ENCODE peak calls at places on chromosome 7, in seven cellular contexts. M is GM12878, U is HCT116, D is SK-N-SH, B is H1, N is K562, X is HepG2. H is an unnamed sample.

GRCh38 chr7:97871659-97872024 is 566 bp downstream of the ASNS start:
- DNase-seq in M (peak; percentile 1), U (no peak), D (no peak), B (no peak), N (peak; percentile 42), X (no peak), H (no peak)

GRCh38 chr7:156128496-156128895 is 316.2 kb upstream of the SHH start:
- DNase-seq in M (no peak), U (no peak), D (no peak), B (no peak), N (no peak), X (no peak), H (no peak)

GRCh38 chr7:48255046-48255445 is 83.8 kb downstream of the ABCA13 start:
- DNase-seq in M (peak; percentile 7), U (no peak), D (no peak), B (no peak), N (no peak), X (no peak), H (no peak)

GRCh38 chr7:302054-302992 is 12.4 kb downstream of the FOXL3 start:
- DNase-seq in M (no peak), U (no peak), D (no peak), B (no peak), N (no peak), X (no peak), H (no peak)

GRCh38 chr7:79272066-79272669 is 181.3 kb downstream of the MAGI2 start:
- DNase-seq in M (no peak), U (peak; percentile 39), D (peak; percentile 41), B (no peak), N (peak; percentile 22), X (peak; percentile 30), H (no peak)

GRCh38 chr7:24133691-24134090 is 150.3 kb upstream of the NPY start:
- DNase-seq in M (no peak), U (no peak), D (no peak), B (no peak), N (no peak), X (no peak), H (no peak)

GRCh38 chr7:95047291-95047690 is 139.9 kb downstream of the PPP1R9A start:
- DNase-seq in M (no peak), U (no peak), D (no peak), B (no peak), N (no peak), X (no peak), H (no peak)

GRCh38 chr7:123143206-123143605 is 56.6 kb downstream of the SLC13A1 start:
- DNase-seq in M (no peak), U (no peak), D (no peak), B (no peak), N (no peak), X (no peak), H (no peak)

GRCh38 chr7:118169146-118169545 is 14.8 kb upstream of the LSM8 start:
- DNase-seq in M (no peak), U (no peak), D (no peak), B (no peak), N (peak; percentile 21), X (no peak), H (no peak)

GRCh38 chr7:149223746-149224145 is 15.7 kb upstream of the ZNF212 start:
- DNase-seq in M (no peak), U (no peak), D (peak; percentile 48), B (no peak), N (no peak), X (no peak), H (no peak)
- TF ChIP-seq SIN3A in M (no peak), U (no peak), D (no peak), B (no peak), N (no peak), X (no peak), H (no peak)

GRCh38 chr7:112019932-112020331 is 186.3 kb downstream of the DOCK4 start:
- DNase-seq in M (no peak), U (no peak), D (no peak), B (no peak), N (no peak), X (peak; percentile 40), H (no peak)

GRCh38 chr7:112022128-112022527 is 184.1 kb downstream of the DOCK4 start:
- DNase-seq in M (no peak), U (no peak), D (no peak), B (no peak), N (no peak), X (peak; percentile 24), H (no peak)

GRCh38 chr7:112021348-112022044 is 184.7 kb downstream of the DOCK4 start:
- DNase-seq in M (no peak), U (no peak), D (no peak), B (no peak), N (no peak), X (no peak), H (no peak)

GRCh38 chr7:112020800-112021199 is 185.4 kb downstream of the DOCK4 start:
- DNase-seq in M (no peak), U (no peak), D (no peak), B (no peak), N (no peak), X (no peak), H (no peak)

DNA sequence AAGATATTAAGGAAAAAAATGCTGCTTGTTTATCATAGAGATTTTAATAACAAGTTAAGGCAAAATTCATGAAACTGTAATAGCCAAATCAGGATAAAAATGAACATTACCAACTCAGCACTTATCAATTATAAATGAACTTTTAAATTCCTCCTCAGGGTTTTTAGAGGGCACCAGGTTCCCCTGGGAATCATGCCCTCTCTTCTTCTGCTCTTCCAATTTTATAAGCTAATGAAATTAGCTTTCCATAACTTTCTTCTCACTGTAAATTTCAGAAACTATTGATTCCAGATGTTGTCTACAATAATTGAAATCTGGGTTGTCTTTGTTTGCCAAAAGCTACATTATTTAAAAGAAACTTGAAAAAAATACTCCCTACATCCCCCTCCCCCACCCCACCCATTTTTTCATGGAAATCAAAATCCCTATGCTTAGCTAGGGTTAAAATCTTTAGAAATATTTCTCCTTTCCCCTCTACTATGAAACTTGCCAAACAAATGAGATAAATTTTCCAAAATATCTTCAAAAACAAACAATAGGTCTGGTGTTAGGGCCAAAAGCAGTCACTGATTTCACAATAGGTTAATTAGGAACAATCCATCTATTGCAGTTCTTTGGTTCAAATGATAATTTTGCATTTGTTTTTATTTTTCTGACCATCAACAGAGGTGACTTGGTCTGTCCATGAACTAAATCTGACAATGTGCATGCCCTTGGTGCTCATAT is 187.7 kb downstream of the DOCK4 start:
- DNase-seq in M (no peak), U (no peak), D (peak; percentile 22), B (no peak), N (no peak), X (no peak), H (no peak)
- H3K4me1 ChIP-seq in M (no peaks in the 10 kb centered on the region), U (no peaks in the 10 kb centered on the region), D (no peaks in the 10 kb centered on the region), B (no peaks in the 10 kb centered on the region), N (no peaks in the 10 kb centered on the region), X (peaks cover 26% of the 10 kb centered on the region), H (no peaks in the 10 kb centered on the region)

GRCh38 chr7:157684596-157685429 is 348.0 kb downstream of the DNAJB6 start:
- DNase-seq in M (no peak), U (no peak), D (peak; percentile 42), B (peak; percentile 78), N (no peak), X (no peak), H (no peak)

GRCh38 chr7:157685430-157686284 is 348.9 kb downstream of the DNAJB6 start:
- DNase-seq in M (no peak), U (no peak), D (peak; percentile 44), B (peak; percentile 69), N (no peak), X (no peak), H (no peak)

GRCh38 chr7:157687158-157687557 is 350.4 kb downstream of the DNAJB6 start:
- DNase-seq in M (no peak), U (no peak), D (no peak), B (peak; percentile 6), N (no peak), X (no peak), H (no peak)

GRCh38 chr7:157687845-157688244 is 351.0 kb downstream of the DNAJB6 start:
- DNase-seq in M (no peak), U (no peak), D (no peak), B (no peak), N (no peak), X (no peak), H (no peak)

DNA sequence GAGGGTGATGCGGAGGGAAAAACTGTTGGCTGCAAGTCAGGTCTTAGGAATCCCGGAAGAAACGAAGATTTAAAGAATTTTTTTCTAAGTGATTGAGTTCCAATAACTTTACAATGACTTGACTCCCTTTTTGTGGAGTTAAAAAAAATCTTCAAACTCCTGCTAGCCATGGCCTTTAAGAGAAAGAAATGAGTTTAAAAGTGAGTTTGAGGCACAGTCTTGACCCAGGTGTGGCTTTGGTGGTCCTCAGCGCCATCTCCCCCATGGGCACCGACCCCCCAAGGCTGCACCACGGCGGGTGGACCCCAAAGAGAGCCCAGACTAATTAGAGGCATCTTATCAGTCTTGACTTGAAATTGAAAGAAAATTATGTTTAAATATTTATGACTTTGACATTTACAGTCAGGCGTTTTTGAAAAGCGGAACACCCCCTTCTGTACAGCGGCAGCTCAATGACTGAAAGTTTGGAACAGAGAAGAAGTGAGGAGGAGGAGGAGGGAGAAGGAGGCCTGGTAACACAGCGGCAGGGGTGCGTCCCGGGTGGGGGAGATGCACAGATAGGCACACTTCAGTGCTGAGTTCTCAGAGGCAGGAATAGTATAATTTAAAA is 349.6 kb downstream of the DNAJB6 start:
- DNase-seq in M (no peak), U (no peak), D (no peak), B (peak; percentile 38), N (no peak), X (no peak), H (no peak)
- TF ChIP-seq SIN3A in M (no peak), U (no peak), D (no peak), B (no peak), N (no peak), X (no peak), H (no peak)

GRCh38 chr7:128108641-128109423 is 77.6 kb upstream of the LRRC4 start:
- DNase-seq in M (peak; percentile 78), U (no peak), D (no peak), B (no peak), N (no peak), X (no peak), H (no peak)

GRCh38 chr7:128112018-128112780 is 81.0 kb upstream of the LRRC4 start:
- DNase-seq in M (no peak), U (no peak), D (no peak), B (no peak), N (no peak), X (no peak), H (no peak)

GRCh38 chr7:128112781-128113221 is 81.6 kb upstream of the LRRC4 start:
- DNase-seq in M (no peak), U (no peak), D (peak; percentile 55), B (no peak), N (no peak), X (no peak), H (no peak)

GRCh38 chr7:128108129-128108528 is 76.9 kb upstream of the LRRC4 start:
- DNase-seq in M (no peak), U (no peak), D (peak; percentile 77), B (no peak), N (no peak), X (no peak), H (no peak)

DNA sequence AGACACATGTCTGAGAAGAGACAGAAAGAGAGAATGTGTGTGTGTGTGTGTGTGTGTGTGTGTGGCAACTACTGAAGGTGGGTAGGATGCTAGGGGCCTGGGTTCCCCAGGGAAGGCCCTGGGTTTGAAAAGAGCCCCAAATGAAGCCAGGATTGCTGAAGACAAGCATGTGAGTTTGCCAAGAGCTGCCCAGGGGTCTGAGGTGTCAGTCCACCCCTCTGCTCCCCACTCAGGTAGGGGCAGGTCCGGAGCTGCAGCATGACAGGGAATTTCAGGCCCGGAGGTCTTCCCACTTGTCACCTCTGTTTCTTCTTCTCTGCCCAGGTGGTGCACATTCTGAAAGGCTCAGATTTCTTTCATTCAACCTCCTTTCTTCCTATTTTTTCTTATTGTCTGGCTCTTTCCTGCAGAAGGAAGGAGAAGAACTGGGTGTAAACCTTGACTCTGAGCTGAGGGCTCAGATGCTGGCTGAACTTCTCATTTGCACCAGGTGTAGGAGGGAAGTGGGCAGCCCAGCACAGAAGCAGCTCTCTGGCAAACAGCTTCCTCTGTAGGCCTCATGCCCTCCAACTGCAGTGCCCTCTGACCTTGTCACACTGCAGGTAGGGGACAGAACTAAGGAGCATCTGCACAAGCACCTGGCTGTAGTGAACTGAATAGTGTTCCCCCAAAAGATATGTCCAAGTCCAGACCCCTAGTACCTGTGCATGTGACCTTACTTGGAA is 79.6 kb upstream of the LRRC4 start:
- DNase-seq in M (no peak), U (no peak), D (no peak), B (no peak), N (no peak), X (no peak), H (no peak)
- H3K4me1 ChIP-seq in M (peaks cover 30% of the 10 kb centered on the region), U (no peaks in the 10 kb centered on the region), D (peaks cover 5% of the 10 kb centered on the region), B (no peaks in the 10 kb centered on the region), N (no peaks in the 10 kb centered on the region), X (no peaks in the 10 kb centered on the region), H (no peaks in the 10 kb centered on the region)